ENCODE peak calls at places on chromosomes 13 and 19, in five cellular contexts. Y is right lobe of liver, O is KG1, X is RKO, E is left cardiac atrium. V is an unnamed sample.

GRCh38 chr13:109162248-109163051 is 533.0 kb downstream of the MYO16 start:
- DNase-seq in X (no peak), Y (no peak), E (no peak), O (peak), V (no peak)

GRCh38 chr19:18488838-18489626 is 32.8 kb downstream of the ELL start:
- DNase-seq in O (no peak), X (no peak), Y (no peak), E (no peak), V (no peak)

GRCh38 chr19:41352609-41353465 is 885 bp downstream of the TGFB1 start:
- DNase-seq in Y (peak), E (peak), O (peak), X (peak), V (peak)

GRCh38 chr13:45521292-45521691 is 56.6 kb downstream of the COG3 start:
- DNase-seq in E (no peak), O (no peak), Y (no peak), X (no peak), V (no peak)

GRCh38 chr13:45713721-45714120 is 11.6 kb downstream of the CBY2 start:
- DNase-seq in X (no peak), E (no peak), Y (no peak), O (no peak), V (no peak)

GRCh38 chr13:94329277-94329676 is 150.2 kb downstream of the DCT start:
- DNase-seq in Y (no peak), O (no peak), E (no peak), X (no peak), V (no peak)

GRCh38 chr19:35055715-35056179 is 14.2 kb downstream of the HPN start:
- DNase-seq in E (no peak), O (no peak), X (no peak), Y (no peak), V (no peak)

GRCh38 chr13:110388141-110388943 is 81.3 kb downstream of the COL4A2 start:
- DNase-seq in Y (no peak), O (no peak), X (no peak), E (peak), V (no peak)

GRCh38 chr19:43950834-43951626 is at the start of gene ZNF221:
- DNase-seq in E (peak), Y (peak), O (peak), X (peak), V (peak)

GRCh38 chr19:20660473-20660872 is 898 bp downstream of the ZNF626 start:
- DNase-seq in O (no peak), Y (no peak), E (no peak), X (no peak), V (no peak)

GRCh38 chr19:19464339-19465098 is 50.8 kb downstream of the TSSK6 start:
- DNase-seq in E (no peak), Y (no peak), O (no peak), X (no peak), V (no peak)

GRCh38 chr13:37413161-37413560 is 185.4 kb downstream of the POSTN start:
- DNase-seq in X (no peak), E (no peak), O (no peak), Y (no peak), V (no peak)

GRCh38 chr19:3608079-3608641 is 1.5 kb upstream of the TBXA2R start:
- DNase-seq in X (no peak), Y (no peak), O (no peak), E (no peak), V (no peak)

GRCh38 chr19:33905937-33906577 is 109.4 kb downstream of the KCTD15 start:
- DNase-seq in X (no peak), E (peak), O (no peak), Y (peak), V (peak)

GRCh38 chr13:43348397-43348796 is 325.0 kb downstream of the DNAJC15 start:
- DNase-seq in X (peak), O (no peak), Y (no peak), E (no peak), V (no peak)

GRCh38 chr13:114339779-114340534 is 25.7 kb downstream of the CHAMP1 start:
- DNase-seq in O (no peak), X (peak), Y (no peak), E (no peak), V (no peak)

GRCh38 chr19:31316201-31316951 is 32.9 kb downstream of the TSHZ3 start:
- DNase-seq in X (no peak), O (no peak), E (peak), Y (no peak), V (no peak)

GRCh38 chr13:83730674-83731073 is 151.6 kb downstream of the SLITRK1 start:
- DNase-seq in E (no peak), X (no peak), Y (no peak), O (no peak), V (no peak)

GRCh38 chr13:45775401-45775963 is 73.4 kb downstream of the CBY2 start:
- DNase-seq in O (no peak), X (no peak), E (no peak), Y (no peak), V (no peak)

GRCh38 chr13:27334774-27335490 is 64.3 kb downstream of the RASL11A start:
- DNase-seq in X (no peak), O (no peak), Y (no peak), E (no peak), V (no peak)

GRCh38 chr13:94188173-94188869 is 291.2 kb downstream of the DCT start:
- DNase-seq in O (no peak), Y (no peak), X (no peak), E (no peak), V (no peak)

GRCh38 chr19:33627526-33627925 is 5.8 kb downstream of the CHST8 start:
- DNase-seq in E (no peak), X (no peak), O (no peak), Y (no peak), V (no peak)

GRCh38 chr19:47110521-47111080 is 3.0 kb downstream of the ZC3H4 start:
- DNase-seq in O (no peak), X (no peak), Y (no peak), E (no peak), V (no peak)

GRCh38 chr13:29583073-29583785 is 12.3 kb downstream of the SLC7A1 start:
- DNase-seq in O (no peak), Y (no peak), E (no peak), X (peak), V (no peak)

GRCh38 chr13:27712421-27712820 is 79.9 kb upstream of the GSX1 start:
- DNase-seq in E (peak), O (no peak), Y (peak), X (peak), V (no peak)